ENCODE peak calls at places on chromosome 13, in five cellular contexts. One of them, this sample, is unnamed.

GRCh38 chr13:90331974-90332373 is 1015.5 kb upstream of the MIR17HG start:
- DNase-seq in lower leg skin: no peak
- DNase-seq in body of pancreas: no peak
- DNase-seq in Peyer's patch: no peak
- DNase-seq in uterus: no peak
- DNase-seq in this sample: no peak

GRCh38 chr13:47539317-47539716 is 461.8 kb downstream of the SUCLA2 start:
- DNase-seq in uterus: no peak
- DNase-seq in Peyer's patch: no peak
- DNase-seq in body of pancreas: no peak
- DNase-seq in lower leg skin: no peak
- DNase-seq in this sample: no peak

GRCh38 chr13:105177265-105177900 is 1358.1 kb downstream of the EFNB2 start:
- DNase-seq in body of pancreas: no peak
- DNase-seq in lower leg skin: no peak
- DNase-seq in Peyer's patch: no peak
- DNase-seq in uterus: no peak
- DNase-seq in this sample: no peak

GRCh38 chr13:25372275-25373081 is 704 bp downstream of the ATP8A2 start:
- DNase-seq in uterus: no peak
- DNase-seq in lower leg skin: no peak
- DNase-seq in body of pancreas: no peak
- DNase-seq in Peyer's patch: no peak
- DNase-seq in this sample: no peak

GRCh38 chr13:28409648-28410047 is 85.3 kb downstream of the FLT1 start:
- DNase-seq in Peyer's patch: no peak
- DNase-seq in uterus: no peak
- DNase-seq in lower leg skin: no peak
- DNase-seq in body of pancreas: no peak
- DNase-seq in this sample: no peak

GRCh38 chr13:33169273-33169980 is 116.1 kb downstream of the STARD13 start:
- DNase-seq in uterus: no peak
- DNase-seq in body of pancreas: no peak
- DNase-seq in lower leg skin: no peak
- DNase-seq in Peyer's patch: no peak
- DNase-seq in this sample: no peak

GRCh38 chr13:29571876-29572570 is 23.5 kb downstream of the SLC7A1 start:
- DNase-seq in uterus: no peak
- DNase-seq in body of pancreas: no peak
- DNase-seq in Peyer's patch: no peak
- DNase-seq in lower leg skin: no peak
- DNase-seq in this sample: no peak

GRCh38 chr13:74129500-74130144 is 4.6 kb downstream of the KLF12 start:
- DNase-seq in lower leg skin: no peak
- DNase-seq in uterus: no peak
- DNase-seq in Peyer's patch: no peak
- DNase-seq in body of pancreas: no peak
- DNase-seq in this sample: no peak

GRCh38 chr13:93260591-93260990 is 34.0 kb downstream of the GPC6 start:
- DNase-seq in body of pancreas: no peak
- DNase-seq in lower leg skin: no peak
- DNase-seq in uterus: no peak
- DNase-seq in Peyer's patch: no peak
- DNase-seq in this sample: no peak

GRCh38 chr13:22665531-22665930 is 515.2 kb upstream of the SGCG start:
- DNase-seq in lower leg skin: no peak
- DNase-seq in uterus: no peak
- DNase-seq in Peyer's patch: no peak
- DNase-seq in body of pancreas: no peak
- DNase-seq in this sample: no peak

GRCh38 chr13:32426981-32427851 is 714 bp downstream of the N4BP2L1 start:
- DNase-seq in uterus: peak; percentile 64
- DNase-seq in lower leg skin: peak; percentile 90
- DNase-seq in body of pancreas: peak; percentile 64
- DNase-seq in Peyer's patch: peak; percentile 70
- DNase-seq in this sample: no peak

DNA sequence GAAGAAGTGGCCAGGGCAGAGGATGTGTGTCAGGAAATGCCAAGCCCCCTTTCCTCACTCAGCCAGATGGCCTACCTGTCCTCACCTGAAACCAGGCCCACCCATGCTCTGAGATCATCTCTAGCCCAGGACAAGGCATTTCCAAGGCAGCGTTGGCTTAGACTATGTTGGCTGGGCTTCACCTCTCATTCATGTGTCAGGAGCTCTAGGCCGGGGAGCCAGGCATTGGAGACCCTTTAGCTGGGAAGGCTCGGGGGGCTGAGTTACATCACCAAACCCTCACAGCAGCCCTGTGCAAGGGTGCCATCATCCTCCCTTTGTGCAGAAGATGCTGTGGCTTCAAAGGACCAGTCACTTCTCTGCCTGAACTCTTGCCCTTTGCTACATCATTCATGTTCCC is 40.0 kb downstream of the COL4A2 start:
- DNase-seq in uterus: no peak
- DNase-seq in lower leg skin: no peak
- DNase-seq in Peyer's patch: no peak
- DNase-seq in body of pancreas: no peak
- DNase-seq in this sample: no peak
- TF ChIP-seq POLR2A in uterus: no peak
- TF ChIP-seq POLR2A in lower leg skin: no peak
- TF ChIP-seq POLR2A in Peyer's patch: no peak
- TF ChIP-seq POLR2A in body of pancreas: no peak
- TF ChIP-seq POLR2A in this sample: no peak

GRCh38 chr13:72727417-72728289 is at the start of the genes BORA and MZT1:
- DNase-seq in body of pancreas: peak; percentile 96
- DNase-seq in lower leg skin: peak; percentile 99
- DNase-seq in uterus: peak; percentile 90
- DNase-seq in Peyer's patch: peak; percentile 98
- DNase-seq in this sample: peak; percentile 89
- TF ChIP-seq POLR2A in body of pancreas: peak; percentile 65
- TF ChIP-seq POLR2A in lower leg skin: no peak
- TF ChIP-seq POLR2A in uterus: peak; percentile 22
- TF ChIP-seq POLR2A in Peyer's patch: peak; percentile 47
- TF ChIP-seq POLR2A in this sample: peak; percentile 59

GRCh38 chr13:80341098-80341701 is at the start of gene SPRY2:
- DNase-seq in uterus: peak; percentile 92
- DNase-seq in lower leg skin: peak; percentile 98
- DNase-seq in Peyer's patch: peak; percentile 94
- DNase-seq in body of pancreas: peak; percentile 91
- DNase-seq in this sample: peak; percentile 95
- TF ChIP-seq POLR2A in uterus: peak; percentile 90
- TF ChIP-seq POLR2A in lower leg skin: no peak
- TF ChIP-seq POLR2A in Peyer's patch: peak; percentile 92
- TF ChIP-seq POLR2A in body of pancreas: peak; percentile 94
- TF ChIP-seq POLR2A in this sample: peak; percentile 48

DNA sequence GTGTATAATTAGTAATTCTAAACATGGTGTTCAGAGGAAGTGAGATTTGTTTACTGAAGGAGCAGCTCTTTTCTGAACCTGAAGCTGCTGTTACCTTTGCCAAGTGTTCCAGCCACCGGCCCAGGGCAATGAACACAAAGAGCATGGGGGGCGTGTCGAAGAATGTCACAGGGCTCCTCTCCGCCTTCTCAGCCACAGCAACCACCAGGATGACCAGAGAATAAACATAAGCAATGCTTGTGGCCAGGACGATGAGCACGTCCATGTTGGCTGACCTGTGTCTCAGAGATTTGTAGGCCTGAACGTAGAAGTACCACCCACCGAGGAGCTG is 53.1 kb downstream of the ATP7B start:
- DNase-seq in Peyer's patch: peak; percentile 82
- DNase-seq in lower leg skin: no peak
- DNase-seq in uterus: no peak
- DNase-seq in body of pancreas: no peak
- DNase-seq in this sample: no peak
- TF ChIP-seq POLR2A in Peyer's patch: no peak
- TF ChIP-seq POLR2A in lower leg skin: no peak
- TF ChIP-seq POLR2A in uterus: no peak
- TF ChIP-seq POLR2A in body of pancreas: no peak
- TF ChIP-seq POLR2A in this sample: no peak

GRCh38 chr13:110306960-110307696 is at the start of the genes COL4A1 and COL4A2:
- DNase-seq in lower leg skin: peak; percentile 92
- DNase-seq in uterus: peak; percentile 86
- DNase-seq in body of pancreas: peak; percentile 46
- DNase-seq in Peyer's patch: peak; percentile 65
- DNase-seq in this sample: peak; percentile 82
- TF ChIP-seq POLR2A in lower leg skin: no peak
- TF ChIP-seq POLR2A in uterus: peak; percentile 100
- TF ChIP-seq POLR2A in body of pancreas: peak; percentile 51
- TF ChIP-seq POLR2A in Peyer's patch: peak; percentile 58
- TF ChIP-seq POLR2A in this sample: peak; percentile 94

DNA sequence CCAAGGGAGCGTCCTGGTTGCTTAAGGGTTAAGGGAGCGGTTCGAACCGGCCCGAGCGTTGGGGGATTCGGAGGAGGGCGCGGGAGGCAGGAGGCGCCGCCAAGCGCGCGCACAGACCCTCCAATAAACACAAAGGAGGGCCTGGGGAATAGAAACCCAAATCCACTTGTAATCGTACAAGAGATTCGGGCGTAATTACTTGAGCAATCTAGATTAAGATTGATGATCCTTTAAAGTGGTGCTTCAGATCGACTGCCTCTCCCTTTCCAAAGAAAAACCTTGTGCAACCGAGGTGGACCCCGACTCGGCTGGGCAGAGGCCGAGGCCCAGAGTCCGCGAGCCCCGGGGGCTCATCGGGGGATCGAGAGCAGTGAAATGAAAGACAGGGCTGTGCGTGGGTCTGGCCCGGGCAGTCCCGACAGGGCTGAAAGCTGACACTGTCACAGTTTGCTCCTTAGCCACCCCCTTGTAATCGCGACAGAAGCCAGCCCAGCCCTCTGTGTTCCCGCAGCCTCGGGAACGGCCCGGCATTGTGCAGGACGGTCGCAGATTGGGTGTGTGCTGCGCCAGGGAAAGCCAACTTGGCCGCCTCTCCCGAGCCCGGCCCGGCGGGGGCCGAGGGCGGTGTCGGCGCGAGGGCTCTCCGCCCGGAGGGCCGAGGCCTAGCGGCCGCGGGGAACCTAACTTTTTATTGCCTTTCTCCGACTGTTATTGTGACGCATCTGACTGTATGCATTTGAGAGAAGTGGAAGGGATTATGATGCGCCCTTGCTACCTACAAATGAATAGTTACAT is 5.6 kb downstream of the MAB21L1 start:
- DNase-seq in lower leg skin: no peak
- DNase-seq in Peyer's patch: peak; percentile 50
- DNase-seq in body of pancreas: no peak
- DNase-seq in uterus: no peak
- DNase-seq in this sample: no peak
- TF ChIP-seq POLR2A in lower leg skin: no peak
- TF ChIP-seq POLR2A in Peyer's patch: no peak
- TF ChIP-seq POLR2A in body of pancreas: no peak
- TF ChIP-seq POLR2A in uterus: no peak
- TF ChIP-seq POLR2A in this sample: no peak

GRCh38 chr13:60094385-60095088 is 69.2 kb downstream of the DIAPH3 start:
- DNase-seq in lower leg skin: no peak
- DNase-seq in uterus: no peak
- DNase-seq in Peyer's patch: no peak
- DNase-seq in body of pancreas: no peak
- DNase-seq in this sample: no peak
- TF ChIP-seq POLR2A in lower leg skin: no peak
- TF ChIP-seq POLR2A in uterus: no peak
- TF ChIP-seq POLR2A in Peyer's patch: no peak
- TF ChIP-seq POLR2A in body of pancreas: no peak
- TF ChIP-seq POLR2A in this sample: no peak

GRCh38 chr13:52195052-52195837 is 35.8 kb upstream of the NEK3 start:
- DNase-seq in uterus: peak; percentile 81
- DNase-seq in body of pancreas: peak; percentile 82
- DNase-seq in Peyer's patch: peak; percentile 69
- DNase-seq in lower leg skin: peak; percentile 96
- DNase-seq in this sample: no peak
- TF ChIP-seq POLR2A in uterus: peak; percentile 35
- TF ChIP-seq POLR2A in body of pancreas: peak; percentile 78
- TF ChIP-seq POLR2A in Peyer's patch: no peak
- TF ChIP-seq POLR2A in lower leg skin: no peak
- TF ChIP-seq POLR2A in this sample: no peak

DNA sequence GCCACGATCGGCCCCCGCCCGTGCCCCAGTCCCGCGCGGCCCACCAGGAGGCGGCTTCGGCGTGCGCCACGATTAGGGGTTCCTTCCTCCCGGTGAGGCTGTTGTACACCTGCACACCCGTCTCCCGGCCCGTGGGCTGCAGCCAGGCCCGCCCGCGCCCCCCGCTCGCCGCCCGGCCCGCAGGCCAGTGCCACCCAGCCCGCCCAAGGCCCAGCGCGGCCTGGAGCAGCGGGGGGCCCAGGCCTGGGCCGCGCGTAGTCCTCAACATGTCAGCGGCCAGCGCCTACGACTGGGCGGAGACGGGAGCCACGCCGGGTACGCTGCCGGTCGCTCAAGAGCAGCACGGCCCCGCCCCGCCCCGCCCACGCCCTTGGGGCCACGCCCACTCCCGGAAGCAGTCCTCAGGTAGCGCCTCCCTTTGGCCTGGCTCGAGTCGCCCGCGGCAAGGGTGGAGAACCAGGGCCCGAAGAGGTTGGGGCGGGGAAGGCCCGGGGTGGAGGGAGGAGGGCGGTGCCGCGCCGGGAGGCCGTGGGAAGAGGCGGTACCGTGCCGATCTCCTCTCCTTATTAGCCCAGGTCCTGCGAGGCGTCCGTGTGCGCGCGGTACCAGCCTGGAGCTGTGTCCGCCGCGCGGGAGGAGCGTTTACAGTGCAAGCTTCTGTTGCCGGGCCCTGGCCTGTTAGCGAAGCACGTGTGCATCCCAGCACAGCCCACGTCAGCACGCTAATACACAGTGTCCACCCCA is at the start of gene CARS2:
- DNase-seq in Peyer's patch: peak; percentile 98
- DNase-seq in uterus: peak; percentile 97
- DNase-seq in lower leg skin: peak; percentile 99
- DNase-seq in body of pancreas: peak; percentile 97
- DNase-seq in this sample: peak; percentile 99
- TF ChIP-seq POLR2A in Peyer's patch: peak; percentile 70
- TF ChIP-seq POLR2A in uterus: peak; percentile 80
- TF ChIP-seq POLR2A in lower leg skin: no peak
- TF ChIP-seq POLR2A in body of pancreas: peak; percentile 80
- TF ChIP-seq POLR2A in this sample: peak; percentile 73

DNA sequence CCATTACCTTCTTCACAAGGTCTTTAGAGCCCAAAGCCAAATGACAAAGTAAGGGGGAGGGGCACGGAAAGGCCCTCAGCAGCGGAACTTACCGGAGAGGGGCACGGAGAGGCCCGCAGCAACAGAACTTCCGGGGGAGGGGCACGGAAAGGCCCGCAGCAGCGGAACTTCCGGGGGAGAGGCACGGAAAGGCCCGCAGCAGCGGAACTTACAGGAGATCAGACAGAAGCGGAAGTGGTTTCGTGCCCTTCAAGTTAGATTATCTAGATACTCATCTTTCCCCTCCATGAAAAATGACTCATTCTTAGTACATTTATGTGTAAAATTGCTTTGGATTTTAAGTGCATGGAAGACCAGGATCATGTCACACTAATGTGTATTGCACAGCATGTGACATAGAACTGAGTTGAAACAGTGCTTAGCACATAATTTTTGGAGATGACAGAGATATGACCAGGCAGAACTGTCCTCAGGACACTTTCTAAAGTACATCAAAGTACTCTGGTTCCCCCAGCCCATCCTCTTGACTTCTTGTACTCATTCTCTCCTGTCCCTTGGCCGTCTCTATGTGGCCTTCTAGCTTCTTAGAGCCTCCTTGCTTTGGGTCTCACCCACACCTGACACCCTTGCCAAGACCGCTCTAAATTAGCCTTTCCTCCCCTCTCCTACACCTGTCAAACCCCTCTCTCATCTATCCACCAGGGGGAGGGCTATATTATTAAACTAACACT is 25.7 kb upstream of the TPTE2 start:
- DNase-seq in lower leg skin: peak; percentile 76
- DNase-seq in Peyer's patch: no peak
- DNase-seq in body of pancreas: no peak
- DNase-seq in uterus: no peak
- DNase-seq in this sample: no peak
- TF ChIP-seq POLR2A in lower leg skin: no peak
- TF ChIP-seq POLR2A in Peyer's patch: no peak
- TF ChIP-seq POLR2A in body of pancreas: no peak
- TF ChIP-seq POLR2A in uterus: no peak
- TF ChIP-seq POLR2A in this sample: no peak